ENCODE peak calls at places on chromosomes 6 and 20, in six cellular contexts. B, H, E, T, A and F are unnamed samples.

GRCh38 chr20:38789503-38790209 is 15.8 kb upstream of the PPP1R16B start:
- DNase-seq in E (peak; percentile 12), T (no peak), B (no peak), H (peak; percentile 47), A (peak; percentile 53), F (no peak)

GRCh38 chr20:31788578-31788977 is 30.6 kb upstream of the MYLK2 start:
- DNase-seq in B (no peak), E (no peak), T (no peak), H (peak; percentile 28), A (no peak), F (peak; percentile 45)

GRCh38 chr20:41366546-41367392 is at the start of gene EMILIN3:
- DNase-seq in T (no peak), A (peak; percentile 8), B (peak; percentile 62), E (no peak), H (no peak), F (peak; percentile 61)

GRCh38 chr20:39004508-39004907 is 42.4 kb downstream of the DHX35 start:
- DNase-seq in H (no peak), T (no peak), A (no peak), E (no peak), B (no peak), F (no peak)

GRCh38 chr6:169216830-169217229 is 36.8 kb downstream of the THBS2 start:
- DNase-seq in E (no peak), A (no peak), H (no peak), T (no peak), B (no peak), F (no peak)

GRCh38 chr6:142455957-142456589 is 154.3 kb downstream of the ADGRG6 start:
- DNase-seq in A (no peak), B (no peak), T (no peak), H (no peak), E (no peak), F (no peak)

GRCh38 chr6:42390228-42390934 is 61.3 kb downstream of the TRERF1 start:
- DNase-seq in E (no peak), B (no peak), H (no peak), A (no peak), T (no peak), F (no peak)

GRCh38 chr6:15516923-15517560 is 145.8 kb downstream of the DTNBP1 start:
- DNase-seq in T (no peak), H (no peak), A (no peak), B (no peak), E (no peak), F (no peak)

GRCh38 chr6:92587521-92587920 is 831.8 kb downstream of the EPHA7 start:
- DNase-seq in B (no peak), A (no peak), E (no peak), T (no peak), H (no peak), F (no peak)

GRCh38 chr20:64104667-64105451 is 2.5 kb downstream of the NPBWR2 start:
- DNase-seq in H (no peak), T (no peak), E (no peak), A (no peak), B (no peak), F (no peak)

GRCh38 chr20:51534764-51535386 is 7.6 kb downstream of the NFATC2 start:
- DNase-seq in E (no peak), T (no peak), A (no peak), H (no peak), B (no peak), F (no peak)

GRCh38 chr20:31543966-31544598 is 29.8 kb downstream of the HM13 start:
- DNase-seq in E (peak; percentile 95), B (no peak), H (peak; percentile 98), A (peak; percentile 54), T (no peak), F (no peak)

GRCh38 chr6:163260111-163260895 is 154.2 kb upstream of the QKI start:
- DNase-seq in B (peak; percentile 24), H (no peak), E (peak; percentile 11), T (peak; percentile 77), A (no peak), F (peak; percentile 89)

GRCh38 chr20:22382742-22383141 is 201.6 kb downstream of the FOXA2 start:
- DNase-seq in T (no peak), H (no peak), E (no peak), B (no peak), A (no peak), F (no peak)

GRCh38 chr6:38035478-38035877 is 216.0 kb downstream of the ZFAND3 start:
- DNase-seq in T (no peak), E (no peak), A (peak; percentile 41), H (no peak), B (no peak), F (no peak)

GRCh38 chr20:34210271-34210670 is 31.0 kb upstream of the ASIP start:
- DNase-seq in H (no peak), T (no peak), B (no peak), A (no peak), E (no peak), F (no peak)

GRCh38 chr6:168713839-168714238 is 272.9 kb downstream of the SMOC2 start:
- DNase-seq in B (no peak), A (peak; percentile 73), E (no peak), T (no peak), H (no peak), F (no peak)

GRCh38 chr20:64057628-64058498 is 5.1 kb upstream of the TCEA2 start:
- DNase-seq in E (peak; percentile 56), T (no peak), B (no peak), A (peak; percentile 69), H (peak; percentile 40), F (peak; percentile 90)

GRCh38 chr6:159809149-159809548 is 9.1 kb downstream of the PNLDC1 start:
- DNase-seq in B (no peak), A (peak; percentile 76), T (no peak), H (no peak), E (no peak), F (no peak)

GRCh38 chr6:15066433-15067337 is 179.2 kb upstream of the JARID2 start:
- DNase-seq in B (no peak), T (no peak), E (peak; percentile 93), A (peak; percentile 51), H (peak; percentile 90), F (no peak)

GRCh38 chr20:35953411-35954199 is 697 bp downstream of the SCAND1 start:
- DNase-seq in A (peak; percentile 73), B (no peak), T (no peak), E (no peak), H (peak; percentile 28), F (peak; percentile 36)

GRCh38 chr6:6556162-6556737 is 32.3 kb upstream of the LY86 start:
- DNase-seq in T (no peak), H (no peak), E (no peak), A (no peak), B (no peak), F (no peak)

GRCh38 chr6:156174026-156174880 is 602.9 kb upstream of the ARID1B start:
- DNase-seq in T (no peak), E (no peak), B (no peak), H (no peak), A (no peak), F (no peak)

GRCh38 chr6:148530394-148530923 is 187.8 kb downstream of the SASH1 start:
- DNase-seq in T (no peak), H (peak; percentile 98), B (no peak), E (peak; percentile 87), A (no peak), F (peak; percentile 47)

GRCh38 chr6:146850238-146850896 is 251.6 kb downstream of the ADGB start:
- DNase-seq in E (peak; percentile 84), H (peak; percentile 93), T (no peak), B (no peak), A (no peak), F (no peak)

GRCh38 chr6:141946502-141946901 is 186.2 kb upstream of the GJE1 start:
- DNase-seq in A (peak; percentile 71), B (no peak), H (no peak), E (peak; percentile 7), T (no peak), F (no peak)

GRCh38 chr20:45053441-45054351 is 47.2 kb downstream of the KCNS1 start:
- DNase-seq in H (no peak), T (no peak), B (no peak), A (no peak), E (no peak), F (no peak)
- H3K4me1 ChIP-seq in H (peaks cover 14% of the 10 kb centered on the region), T (no peaks in the 10 kb centered on the region), B (peaks cover 6% of the 10 kb centered on the region), A (peaks cover 7% of the 10 kb centered on the region), E (peaks cover 2% of the 10 kb centered on the region), F (no peaks in the 10 kb centered on the region)

DNA sequence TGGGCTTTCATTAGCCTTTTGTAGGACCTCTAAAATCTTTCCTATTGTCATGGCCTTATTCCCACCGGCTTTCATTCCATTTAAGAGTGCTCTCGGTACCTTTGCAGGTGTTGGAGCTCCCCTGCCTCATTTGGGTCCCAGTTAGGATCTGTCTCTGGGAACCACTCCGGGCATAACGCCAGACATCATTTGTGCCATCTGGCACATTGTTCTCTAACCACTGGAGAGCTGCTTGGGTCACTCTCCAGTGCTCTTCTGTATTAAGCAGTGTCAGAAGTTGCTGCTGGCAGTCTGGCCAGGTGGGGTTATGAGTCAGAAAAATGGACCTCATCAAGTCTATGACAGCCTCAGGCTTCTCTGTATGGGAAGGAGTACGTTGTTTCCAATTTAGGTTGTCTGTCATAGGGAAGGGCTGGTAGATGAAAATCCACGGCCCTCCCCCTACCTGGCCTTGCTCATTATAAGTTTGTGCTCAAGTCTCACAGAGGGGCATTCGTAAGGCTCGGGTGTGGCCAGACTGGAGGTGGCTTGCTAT is 62.9 kb upstream of the MOCS1 start:
- DNase-seq in T (no peak), A (peak; percentile 79), B (no peak), H (no peak), E (no peak), F (no peak)
- H3K9me3 ChIP-seq in T (peaks cover 47% of the 10 kb centered on the region), A (peaks cover 23% of the 10 kb centered on the region), B (peaks cover 18% of the 10 kb centered on the region), H (peaks cover 12% of the 10 kb centered on the region), E (peaks cover 17% of the 10 kb centered on the region), F (peaks cover 36% of the 10 kb centered on the region)

GRCh38 chr6:170227521-170227983 is 63.3 kb downstream of the DLL1 start:
- DNase-seq in T (no peak), E (no peak), B (no peak), H (no peak), A (no peak), F (no peak)
- H2AK5ac ChIP-seq in T (no peak overlapping the region), E (no peak overlapping the region), B (peak overlapping the region; percentile 38), H (no peak overlapping the region), A (peak overlapping the region; percentile 34), F (no peak overlapping the region)

DNA sequence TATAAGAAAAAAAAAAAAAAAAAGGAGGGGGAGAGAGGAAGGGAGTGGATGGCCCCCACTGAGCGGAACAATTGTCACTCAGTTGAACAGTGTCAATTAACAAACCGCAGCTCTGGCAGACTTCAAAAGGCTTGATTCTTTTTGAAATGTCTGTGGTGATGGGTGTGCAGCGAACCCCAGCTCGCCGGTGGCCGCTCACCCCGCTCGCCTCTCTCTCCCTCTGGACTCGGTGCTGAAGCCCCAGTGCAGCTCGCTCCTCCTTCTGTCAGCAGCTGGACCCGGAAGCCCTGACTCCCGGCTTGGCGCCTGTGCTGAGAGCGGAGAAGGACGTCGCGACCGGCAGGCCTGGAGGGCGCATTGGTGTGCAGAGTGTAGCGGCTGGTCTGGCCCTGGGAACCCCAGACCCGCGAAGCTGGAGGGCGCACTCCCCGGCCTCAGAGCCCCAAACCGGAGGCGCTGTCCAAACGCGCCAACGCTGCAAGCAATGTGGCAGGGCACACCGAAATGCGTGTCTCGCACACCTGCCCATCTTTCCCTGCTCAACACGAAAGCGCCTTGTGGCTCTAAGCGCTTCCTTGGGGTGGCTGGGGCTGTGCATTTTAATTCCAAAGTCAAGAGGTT is 3.4 kb downstream of the LINC00237 start:
- DNase-seq in E (peak; percentile 20), H (peak; percentile 1), A (peak; percentile 29), B (no peak), T (no peak), F (peak; percentile 76)
- H3K4me1 ChIP-seq in E (peaks cover 33% of the 10 kb centered on the region), H (peaks cover 5% of the 10 kb centered on the region), A (peaks cover 23% of the 10 kb centered on the region), B (peaks cover 26% of the 10 kb centered on the region), T (peaks cover 15% of the 10 kb centered on the region), F (no peaks in the 10 kb centered on the region)